ENCODE peak calls at places on chromosomes 7 and 10, in six cellular contexts. K is astrocyte of the spinal cord; R is AG10803; X is HCT116; E is CD8-positive, alpha-beta T cell; I is BJ. J is an unnamed sample.

GRCh38 chr10:62618576-62619408 is 185.7 kb upstream of the ADO start:
- DNase-seq in E (no peak), R (peak), I (peak), X (no peak), K (peak), J (no peak)

GRCh38 chr7:131203291-131203976 is 124.2 kb upstream of the MKLN1 start:
- DNase-seq in E (no peak), I (no peak), X (no peak), K (no peak), R (peak), J (no peak)

GRCh38 chr10:48289652-48290238 is 15.2 kb upstream of the FRMPD2 start:
- DNase-seq in K (peak), X (peak), I (no peak), R (peak), E (peak), J (no peak)

GRCh38 chr10:132281915-132282666 is 25.7 kb downstream of the STK32C start:
- DNase-seq in R (no peak), E (no peak), K (no peak), I (no peak), X (no peak), J (no peak)

GRCh38 chr10:131766096-131766495 is 134.7 kb upstream of the PPP2R2D start:
- DNase-seq in E (no peak), I (no peak), K (no peak), R (no peak), X (no peak), J (no peak)

GRCh38 chr7:76383089-76383944 is 24.5 kb upstream of the YWHAG start:
- DNase-seq in R (no peak), X (peak), I (no peak), K (no peak), E (no peak), J (no peak)

GRCh38 chr7:130951976-130952313 is 217.9 kb upstream of the KLF14 start:
- DNase-seq in X (no peak), K (no peak), R (no peak), I (no peak), E (no peak), J (no peak)

GRCh38 chr7:362416-363096 is 72.6 kb downstream of the FOXL3 start:
- DNase-seq in E (peak), K (no peak), R (peak), I (no peak), X (no peak), J (no peak)

GRCh38 chr7:69219381-69219780 is 378.9 kb upstream of the AUTS2 start:
- DNase-seq in R (peak), I (no peak), X (no peak), K (no peak), E (no peak), J (no peak)

GRCh38 chr7:29299986-29300609 is 105.5 kb downstream of the CHN2 start:
- DNase-seq in R (no peak), X (no peak), I (no peak), E (no peak), K (no peak), J (no peak)

GRCh38 chr7:36071605-36072004 is 81.4 kb upstream of the EEPD1 start:
- DNase-seq in R (peak), I (no peak), K (no peak), X (no peak), E (no peak), J (no peak)

GRCh38 chr10:128186959-128187787 is 61.0 kb upstream of the MKI67 start:
- DNase-seq in I (no peak), R (no peak), X (no peak), E (peak), K (no peak), J (no peak)

GRCh38 chr10:124366825-124367224 is 51.9 kb downstream of the OAT start:
- DNase-seq in K (no peak), X (no peak), R (no peak), I (no peak), E (no peak), J (no peak)

GRCh38 chr10:110284262-110284661 is 20.5 kb downstream of the SMNDC1 start:
- DNase-seq in K (no peak), I (no peak), R (no peak), X (no peak), E (no peak), J (no peak)

GRCh38 chr10:119680050-119680449 is 28.9 kb downstream of the BAG3 start:
- DNase-seq in X (peak), R (peak), E (no peak), I (peak), K (peak), J (no peak)

GRCh38 chr10:88886557-88886956 is 6.5 kb downstream of the STAMBPL1 start:
- DNase-seq in I (no peak), R (no peak), E (no peak), X (no peak), K (no peak), J (no peak)

GRCh38 chr10:50469288-50469687 is 154.5 kb downstream of the SGMS1 start:
- DNase-seq in E (no peak), R (peak), K (peak), X (no peak), I (peak), J (no peak)

GRCh38 chr7:133572087-133572486 is 319.2 kb downstream of the EXOC4 start:
- DNase-seq in E (no peak), K (no peak), X (no peak), R (peak), I (no peak), J (no peak)

GRCh38 chr10:43891241-43891640 is 242.6 kb upstream of the ZNF32 start:
- DNase-seq in I (no peak), E (no peak), K (no peak), X (no peak), R (no peak), J (no peak)

GRCh38 chr7:127876393-127876792 is 154.8 kb downstream of the LRRC4 start:
- DNase-seq in E (no peak), R (peak), X (no peak), K (peak), I (peak), J (no peak)

GRCh38 chr7:64875658-64876406 is 27.2 kb upstream of the ZNF273 start:
- DNase-seq in R (no peak), K (no peak), X (no peak), I (no peak), E (no peak), J (no peak)

GRCh38 chr10:114869500-114869899 is 47.9 kb downstream of the FHIP2A start:
- DNase-seq in K (peak), X (no peak), R (peak), I (peak), E (no peak), J (no peak)

GRCh38 chr7:79529214-79529895 is 75.9 kb upstream of the MAGI2 start:
- DNase-seq in K (no peak), X (no peak), I (no peak), R (no peak), E (no peak), J (no peak)

GRCh38 chr7:37186753-37187152 is 261.9 kb downstream of the ELMO1 start:
- DNase-seq in E (no peak), X (no peak), I (no peak), R (no peak), K (no peak), J (no peak)

GRCh38 chr7:17405786-17406185 is 107.3 kb downstream of the AHR start:
- DNase-seq in E (no peak), R (peak), X (peak), I (peak), K (peak), J (peak)

GRCh38 chr7:93736970-93737369 is 153.6 kb downstream of the TFPI2 start:
- DNase-seq in X (no peak), K (no peak), E (no peak), I (no peak), R (peak), J (no peak)

GRCh38 chr7:41816111-41816510 is 113.2 kb upstream of the INHBA start:
- DNase-seq in E (no peak), R (no peak), I (no peak), K (peak), X (no peak), J (no peak)

GRCh38 chr10:95333997-95334792 is 43.4 kb upstream of the PDLIM1 start:
- DNase-seq in I (peak), R (peak), K (peak), E (no peak), X (no peak), J (no peak)

GRCh38 chr10:30645340-30645827 is 15.8 kb upstream of the LYZL2 start:
- DNase-seq in K (peak), E (no peak), I (no peak), R (peak), X (peak), J (no peak)

GRCh38 chr7:96097802-96098201 is 224.1 kb downstream of the SLC25A13 start:
- DNase-seq in I (peak), X (no peak), E (no peak), R (peak), K (no peak), J (no peak)

GRCh38 chr7:14207154-14207553 is 217.7 kb upstream of the ETV1 start:
- DNase-seq in I (no peak), R (no peak), X (no peak), K (no peak), E (no peak), J (peak)

GRCh38 chr7:39934132-39934531 is 15.9 kb upstream of the CDK13 start:
- DNase-seq in K (no peak), I (no peak), X (no peak), E (no peak), R (no peak), J (no peak)

GRCh38 chr10:17981201-17981600 is 29.5 kb downstream of the SLC39A12 start:
- DNase-seq in X (no peak), E (no peak), I (no peak), K (no peak), R (no peak), J (no peak)

GRCh38 chr7:27106906-27107250 is 4.4 kb upstream of the HOXA2 start:
- DNase-seq in X (no peak), I (no peak), K (peak), R (no peak), E (no peak), J (no peak)

GRCh38 chr7:27107901-27108381 is 5.5 kb upstream of the HOXA2 start:
- DNase-seq in R (no peak), X (no peak), K (peak), E (no peak), I (no peak), J (no peak)

GRCh38 chr7:27105161-27106122 is 3.0 kb upstream of the HOXA2 start:
- DNase-seq in K (peak), R (no peak), X (no peak), I (no peak), E (no peak), J (no peak)

GRCh38 chr7:27107391-27107900 is 5.0 kb upstream of the HOXA2 start:
- DNase-seq in K (peak), X (no peak), R (no peak), E (no peak), I (no peak), J (no peak)

DNA sequence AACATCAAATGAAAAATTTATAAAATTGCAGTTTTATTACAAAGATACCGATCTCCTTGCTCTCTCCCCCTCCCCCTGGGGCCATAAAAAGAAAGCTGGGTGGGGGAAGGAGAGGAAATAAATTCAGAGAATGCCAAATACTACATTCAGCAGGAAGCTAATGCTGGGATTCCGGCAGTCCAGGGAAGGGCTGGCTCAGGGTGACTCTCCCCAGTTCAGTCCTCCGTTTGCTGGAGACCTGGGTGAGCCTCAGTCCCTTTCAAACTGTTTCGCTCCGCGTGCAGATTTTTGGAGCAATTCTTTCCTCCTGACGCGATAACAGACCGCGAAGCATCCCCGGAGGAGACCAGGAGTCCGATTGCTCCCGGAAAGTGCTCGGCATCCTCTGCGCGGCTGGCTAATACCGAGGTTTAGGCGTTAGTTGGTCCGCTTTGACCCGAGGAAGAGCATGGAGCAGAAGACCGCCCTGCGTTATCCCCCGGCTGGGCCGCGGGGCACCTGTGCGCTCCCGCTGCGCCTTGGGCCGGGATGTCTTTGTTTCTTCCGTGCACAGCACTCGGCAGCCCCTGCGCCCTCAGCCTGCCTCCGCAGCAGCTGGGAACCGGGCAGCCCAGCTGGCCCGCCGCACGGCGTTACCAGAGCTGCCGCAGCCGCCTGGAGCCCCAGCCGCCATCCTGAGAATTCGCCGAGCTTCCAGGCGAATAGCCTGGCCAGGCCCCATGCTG is 3.9 kb upstream of the HOXA2 start:
- DNase-seq in K (peak), X (no peak), R (no peak), E (no peak), I (no peak), J (no peak)
- H3K4me3 ChIP-seq in K (peak), X (no peak), R (no peak), E (no peak), I (no peak), J (peak)

GRCh38 chr7:100825215-100825671 is 2.1 kb downstream of the EPHB4 start:
- DNase-seq in E (no peak), R (peak), K (no peak), X (no peak), I (no peak), J (no peak)

GRCh38 chr7:100826546-100827329 is 585 bp downstream of the EPHB4 start:
- DNase-seq in K (no peak), I (no peak), E (no peak), X (no peak), R (no peak), J (no peak)

GRCh38 chr7:100827330-100828226 is at the start of gene EPHB4:
- DNase-seq in K (peak), E (no peak), X (peak), R (peak), I (peak), J (no peak)

GRCh38 chr7:100824499-100825214 is 2.7 kb downstream of the EPHB4 start:
- DNase-seq in R (peak), I (no peak), K (no peak), E (no peak), X (no peak), J (no peak)

DNA sequence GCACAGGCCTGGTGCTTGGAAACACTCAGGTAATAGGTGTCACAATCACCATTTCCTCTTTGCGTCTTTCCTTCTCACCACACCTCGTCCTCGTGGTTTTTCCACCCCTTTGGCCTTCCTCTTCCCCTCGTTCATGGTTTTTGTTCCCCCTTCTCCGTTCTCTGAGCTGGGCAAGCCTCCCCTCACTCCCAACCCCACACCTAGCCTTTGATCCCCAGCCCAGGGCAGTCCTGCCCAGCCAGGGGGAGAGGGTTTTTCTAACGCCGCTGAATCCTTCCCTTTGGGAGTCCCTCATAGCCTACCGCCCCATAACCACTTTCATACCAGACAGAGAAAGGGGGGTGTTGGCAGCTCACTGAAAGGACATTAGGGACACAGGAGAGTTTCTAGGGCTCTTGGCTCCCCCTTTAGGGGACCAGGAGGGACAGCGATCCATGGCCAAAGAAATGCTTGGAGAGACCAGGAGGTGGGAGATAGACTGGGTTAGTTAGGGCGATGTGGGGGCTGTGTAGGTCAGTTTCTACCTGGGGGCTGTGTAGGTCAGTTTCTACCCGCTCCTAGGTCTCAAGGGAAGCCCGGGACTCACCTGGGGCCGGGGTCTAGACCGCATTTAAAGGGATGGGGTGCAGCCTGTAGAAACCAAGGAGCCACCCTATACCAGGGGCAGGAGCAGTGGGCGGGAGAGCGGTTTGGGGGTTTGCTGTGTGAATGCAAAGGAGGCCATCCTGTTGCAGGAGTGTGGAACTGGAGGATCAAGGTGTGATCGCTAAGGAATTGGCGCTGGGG is 1.4 kb downstream of the EPHB4 start:
- DNase-seq in X (no peak), I (no peak), E (no peak), R (peak), K (peak), J (no peak)
- TF ChIP-seq CTCF in X (peak), I (peak), E (no peak), R (peak), K (peak), J (peak)

DNA sequence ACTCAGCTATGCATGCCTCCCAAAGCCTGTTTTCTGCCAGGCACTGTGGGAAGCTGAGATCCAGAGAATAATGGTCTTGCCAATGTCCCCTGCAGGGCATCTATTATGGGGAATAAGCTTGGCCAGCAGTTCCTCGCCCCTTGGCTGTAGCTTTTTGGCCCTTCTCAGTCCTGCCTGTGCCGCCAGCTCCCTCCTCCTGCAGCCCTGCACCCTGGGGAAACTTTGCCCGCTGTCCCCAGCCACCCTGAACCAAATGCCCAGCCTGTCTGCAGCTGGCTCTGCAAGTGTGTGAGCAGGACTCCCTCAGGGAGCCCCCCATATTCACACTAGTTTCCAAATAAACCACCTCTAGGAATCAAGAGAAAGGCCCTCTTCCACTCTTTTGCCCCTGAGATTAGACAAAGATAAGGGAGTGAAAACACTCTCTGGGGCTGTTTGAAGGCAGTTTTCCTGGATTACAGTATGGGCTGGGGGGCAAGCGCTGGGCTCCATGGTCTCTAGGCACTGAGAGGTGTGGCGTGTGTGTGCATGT is 867 bp downstream of the AQP1 start:
- DNase-seq in I (no peak), E (no peak), X (no peak), R (no peak), K (no peak), J (no peak)
- H3K4me3 ChIP-seq in I (no peak), E (no peak), X (no peak), R (peak), K (no peak), J (peak)

GRCh38 chr7:27235387-27236052 is 7.1 kb upstream of the EVX1 start:
- DNase-seq in I (no peak), R (peak), K (no peak), E (no peak), X (peak), J (no peak)
- TF ChIP-seq CTCF in I (peak), R (peak), K (peak), E (no peak), X (peak), J (peak)

GRCh38 chr10:92591550-92592140 is 1.3 kb upstream of the KIF11 start:
- DNase-seq in E (peak), K (peak), I (peak), R (peak), X (peak), J (no peak)

GRCh38 chr10:92592761-92593552 is at the start of gene KIF11:
- DNase-seq in R (peak), X (peak), I (peak), K (peak), E (peak), J (no peak)

GRCh38 chr10:92593553-92594046 is 670 bp downstream of the KIF11 start:
- DNase-seq in R (no peak), X (no peak), I (no peak), K (peak), E (no peak), J (no peak)

GRCh38 chr10:92595505-92595904 is 2.6 kb downstream of the KIF11 start:
- DNase-seq in E (no peak), K (no peak), X (no peak), I (no peak), R (no peak), J (no peak)

DNA sequence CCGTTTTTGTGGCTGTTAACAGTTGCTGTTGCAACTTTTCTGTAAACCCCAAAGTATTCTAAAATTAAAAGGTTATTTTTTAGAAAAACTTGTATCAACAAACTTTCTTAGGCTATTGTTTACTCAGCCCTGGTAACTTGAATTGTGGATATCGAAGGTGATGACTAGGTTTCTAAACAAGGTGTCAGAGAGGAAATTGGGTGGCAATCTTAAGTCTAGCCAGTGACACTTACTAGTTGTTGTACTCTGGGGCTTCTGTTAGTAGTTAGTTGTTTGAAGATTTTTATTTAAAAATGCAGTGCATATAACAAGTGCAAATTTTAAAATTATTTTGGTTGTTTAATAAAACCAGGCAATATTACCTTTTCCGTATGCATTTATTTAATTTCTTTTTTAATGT is 1.3 kb downstream of the KIF11 start:
- DNase-seq in E (no peak), I (no peak), X (no peak), R (no peak), K (no peak), J (no peak)
- H3K4me3 ChIP-seq in E (no peak), I (peak), X (peak), R (peak), K (peak), J (peak)

J was measured in epithelial cell of proximal tubule.